ENCODE peak calls at places on chromosomes 11 and 22, in six cellular contexts. V is foreskin keratinocyte, N is fibroblast of lung, A is astrocyte, H is transverse colon, D is body of pancreas. C is an unnamed sample. For H3K4me1, the result is how much of the 10 kb centered on the place peaks cover.

GRCh38 chr11:18352581-18352980 is 30.2 kb downstream of the GTF2H1 start:
- DNase-seq in N (peak), V (no peak), H (no peak), D (no peak), A (no peak), C (no peak)

GRCh38 chr22:29342177-29342576 is 26.7 kb upstream of the RASL10A start:
- DNase-seq in N (no peak), H (no peak), A (no peak), V (no peak), D (no peak), C (no peak)

GRCh38 chr11:130102457-130103249 is 33.0 kb downstream of the APLP2 start:
- DNase-seq in H (no peak), D (no peak), A (no peak), N (no peak), V (no peak), C (no peak)

GRCh38 chr11:68963779-68964178 is 17.0 kb downstream of the MRGPRD start:
- DNase-seq in D (no peak), H (peak), N (no peak), A (no peak), V (no peak), C (peak)

GRCh38 chr11:45675646-45676045 is 10.2 kb upstream of the CHST1 start:
- DNase-seq in N (no peak), A (no peak), V (no peak), D (no peak), H (no peak), C (no peak)

GRCh38 chr22:39943366-39943765 is 16.8 kb upstream of the TMA7B start:
- DNase-seq in N (no peak), A (no peak), D (no peak), H (no peak), V (no peak), C (no peak)

GRCh38 chr11:441043-441417 is 781 bp downstream of the ANO9 start:
- DNase-seq in H (no peak), V (no peak), A (no peak), D (no peak), N (no peak), C (peak)

GRCh38 chr22:28116261-28116673 is 197.2 kb upstream of the PITPNB start:
- DNase-seq in A (peak), D (peak), H (peak), V (peak), N (peak), C (no peak)

GRCh38 chr11:124877631-124878496 is 12.6 kb downstream of the ROBO3 start:
- DNase-seq in V (no peak), A (no peak), D (no peak), H (no peak), N (no peak), C (no peak)
- H3K27ac ChIP-seq in V (no peak), A (no peak), D (no peak), H (no peak), N (no peak), C (no peak)

GRCh38 chr11:67371549-67372231 is 1.7 kb downstream of the CLCF1 start:
- DNase-seq in A (no peak), N (peak), V (no peak), D (peak), H (no peak), C (no peak)
- H3K4me1 ChIP-seq in A (half or more), N (half or more), V (under half), D (under half), H (half or more), C (under half)

DNA sequence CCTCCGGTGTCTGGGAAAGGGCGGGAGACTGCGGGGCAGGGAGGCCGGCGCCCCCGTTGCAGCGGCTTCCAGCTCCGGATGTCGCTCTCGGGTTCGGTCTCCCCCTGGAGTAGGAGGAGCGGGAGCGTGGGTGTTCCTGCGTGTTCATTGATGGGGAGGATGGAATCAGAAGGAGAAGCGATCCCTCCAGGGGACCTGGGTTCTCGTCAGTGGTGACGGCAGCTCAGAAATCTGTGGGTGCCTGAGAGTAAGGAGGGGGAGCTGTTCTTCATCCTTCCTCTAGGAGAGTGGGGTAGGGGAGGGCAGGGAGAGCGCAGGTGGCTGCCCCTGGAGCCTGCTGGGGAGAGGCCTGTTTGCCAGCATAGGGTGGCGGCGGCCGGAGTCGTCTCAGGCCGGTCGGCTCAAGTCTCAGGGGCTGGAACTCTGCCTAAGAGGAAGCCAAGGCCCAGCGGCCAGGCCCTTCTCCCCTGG is 1.1 kb downstream of the UBASH3B start:
- DNase-seq in V (no peak), N (peak), D (peak), H (peak), A (peak), C (peak)
- TF ChIP-seq CTCF in V (no peak), N (no peak), D (no peak), H (no peak), A (no peak), C (no peak)

GRCh38 chr11:13102575-13102840 is 93.4 kb downstream of the RASSF10 start:
- DNase-seq in H (no peak), A (no peak), V (no peak), D (no peak), N (no peak), C (no peak)
- H3K27ac ChIP-seq in H (no peak), A (no peak), V (no peak), D (no peak), N (no peak), C (no peak)

GRCh38 chr11:63892233-63892632 is 24.7 kb downstream of the RCOR2 start:
- DNase-seq in H (no peak), A (peak), N (peak), V (no peak), D (no peak), C (no peak)
- H3K4me1 ChIP-seq in H (half or more), A (under half), N (under half), V (under half), D (half or more), C (half or more)

DNA sequence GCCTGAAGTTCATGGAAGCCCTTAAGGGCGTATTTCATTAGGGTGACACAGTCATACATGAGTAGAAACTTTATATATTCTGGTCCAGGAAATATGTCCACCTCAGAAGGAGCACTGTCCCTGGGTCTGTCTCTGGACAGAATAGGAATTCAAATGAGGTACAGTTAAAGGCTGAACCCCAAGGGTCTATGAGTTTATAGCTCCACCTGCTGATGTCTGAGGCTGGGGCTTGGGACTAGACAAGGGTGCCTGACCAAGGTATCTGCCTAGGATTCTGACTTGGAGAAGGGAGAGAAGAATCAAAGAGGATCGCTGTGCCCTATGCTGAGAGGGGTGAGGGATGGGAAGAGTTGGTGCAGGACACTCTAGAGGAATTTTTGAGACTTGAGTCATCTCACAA is 14.9 kb downstream of the HEPHL1 start:
- DNase-seq in H (no peak), A (no peak), V (no peak), N (no peak), D (no peak), C (no peak)
- TF ChIP-seq CTCF in H (no peak), A (no peak), V (peak), N (no peak), D (no peak), C (no peak)

GRCh38 chr22:41946360-41947180 is at the start of gene CENPM:
- DNase-seq in A (peak), V (peak), N (peak), D (peak), H (peak), C (peak)
- H3K27ac ChIP-seq in A (peak), V (peak), N (peak), D (peak), H (peak), C (no peak)

C was measured in left lung.